ENCODE peak calls at places on chromosomes 16 and 17, in nine cellular contexts. One of them, this sample, is unnamed.

GRCh38 chr16:65895906-65896305 is 470.6 kb upstream of the CDH5 start:
- DNase-seq in AG04450: no peak
- DNase-seq in cardiac muscle cell: no peak
- DNase-seq in fibroblast of pulmonary artery: no peak
- DNase-seq in neural progenitor cell: no peak
- DNase-seq in choroid plexus epithelial cell: no peak
- DNase-seq in HL-60: no peak
- DNase-seq in body of pancreas: no peak
- DNase-seq in psoas muscle: no peak
- DNase-seq in this sample: no peak

GRCh38 chr16:57572978-57573733 is 30.7 kb downstream of the ADGRG5 start:
- DNase-seq in AG04450: no peak
- DNase-seq in cardiac muscle cell: no peak
- DNase-seq in fibroblast of pulmonary artery: no peak
- DNase-seq in neural progenitor cell: no peak
- DNase-seq in choroid plexus epithelial cell: no peak
- DNase-seq in HL-60: no peak
- DNase-seq in body of pancreas: no peak
- DNase-seq in psoas muscle: no peak
- DNase-seq in this sample: no peak

GRCh38 chr16:58498341-58499091 is 1.4 kb upstream of the NDRG4 start:
- DNase-seq in AG04450: no peak
- DNase-seq in cardiac muscle cell: no peak
- DNase-seq in fibroblast of pulmonary artery: no peak
- DNase-seq in neural progenitor cell: no peak
- DNase-seq in choroid plexus epithelial cell: no peak
- DNase-seq in HL-60: no peak
- DNase-seq in body of pancreas: no peak
- DNase-seq in psoas muscle: no peak
- DNase-seq in this sample: no peak

GRCh38 chr17:40366076-40366860 is 1.7 kb upstream of the GJD3 start:
- DNase-seq in AG04450: no peak
- DNase-seq in cardiac muscle cell: no peak
- DNase-seq in fibroblast of pulmonary artery: no peak
- DNase-seq in neural progenitor cell: no peak
- DNase-seq in choroid plexus epithelial cell: no peak
- DNase-seq in HL-60: no peak
- DNase-seq in body of pancreas: no peak
- DNase-seq in psoas muscle: no peak
- DNase-seq in this sample: no peak

GRCh38 chr17:45116434-45117016 is 15.8 kb downstream of the PLCD3 start:
- DNase-seq in AG04450: no peak
- DNase-seq in cardiac muscle cell: no peak
- DNase-seq in fibroblast of pulmonary artery: no peak
- DNase-seq in neural progenitor cell: no peak
- DNase-seq in choroid plexus epithelial cell: no peak
- DNase-seq in HL-60: no peak
- DNase-seq in body of pancreas: no peak
- DNase-seq in psoas muscle: no peak
- DNase-seq in this sample: no peak

GRCh38 chr17:28507567-28508195 is 1.5 kb downstream of the FOXN1 start:
- DNase-seq in AG04450: no peak
- DNase-seq in cardiac muscle cell: no peak
- DNase-seq in fibroblast of pulmonary artery: no peak
- DNase-seq in neural progenitor cell: no peak
- DNase-seq in choroid plexus epithelial cell: no peak
- DNase-seq in HL-60: no peak
- DNase-seq in body of pancreas: no peak
- DNase-seq in psoas muscle: no peak
- DNase-seq in this sample: no peak

GRCh38 chr17:66152756-66153155 is 39.2 kb downstream of the CEP112 start:
- DNase-seq in AG04450: no peak
- DNase-seq in cardiac muscle cell: peak
- DNase-seq in fibroblast of pulmonary artery: peak
- DNase-seq in neural progenitor cell: no peak
- DNase-seq in choroid plexus epithelial cell: peak
- DNase-seq in HL-60: no peak
- DNase-seq in body of pancreas: no peak
- DNase-seq in psoas muscle: no peak
- DNase-seq in this sample: no peak

GRCh38 chr16:70395345-70395901 is 43.5 kb downstream of the ST3GAL2 start:
- DNase-seq in AG04450: no peak
- DNase-seq in cardiac muscle cell: peak
- DNase-seq in fibroblast of pulmonary artery: peak
- DNase-seq in neural progenitor cell: peak
- DNase-seq in choroid plexus epithelial cell: peak
- DNase-seq in HL-60: peak
- DNase-seq in body of pancreas: peak
- DNase-seq in psoas muscle: peak
- DNase-seq in this sample: no peak

GRCh38 chr17:74776044-74776962 is at the start of gene NAT9:
- DNase-seq in AG04450: peak
- DNase-seq in cardiac muscle cell: peak
- DNase-seq in fibroblast of pulmonary artery: peak
- DNase-seq in neural progenitor cell: peak
- DNase-seq in choroid plexus epithelial cell: peak
- DNase-seq in HL-60: peak
- DNase-seq in body of pancreas: peak
- DNase-seq in psoas muscle: peak
- DNase-seq in this sample: no peak

GRCh38 chr16:66248096-66248495 is 118.4 kb upstream of the CDH5 start:
- DNase-seq in AG04450: no peak
- DNase-seq in cardiac muscle cell: peak
- DNase-seq in fibroblast of pulmonary artery: peak
- DNase-seq in neural progenitor cell: no peak
- DNase-seq in choroid plexus epithelial cell: peak
- DNase-seq in HL-60: no peak
- DNase-seq in body of pancreas: peak
- DNase-seq in psoas muscle: peak
- DNase-seq in this sample: no peak

GRCh38 chr16:87834668-87835473 is 34.4 kb downstream of the SLC7A5 start:
- DNase-seq in AG04450: no peak
- DNase-seq in cardiac muscle cell: peak
- DNase-seq in fibroblast of pulmonary artery: peak
- DNase-seq in neural progenitor cell: no peak
- DNase-seq in choroid plexus epithelial cell: peak
- DNase-seq in HL-60: no peak
- DNase-seq in body of pancreas: no peak
- DNase-seq in psoas muscle: no peak
- DNase-seq in this sample: no peak
- H3K4me3 ChIP-seq in AG04450: no peak
- H3K4me3 ChIP-seq in cardiac muscle cell: no peak
- H3K4me3 ChIP-seq in fibroblast of pulmonary artery: no peak
- H3K4me3 ChIP-seq in neural progenitor cell: no peak
- H3K4me3 ChIP-seq in choroid plexus epithelial cell: no peak
- H3K4me3 ChIP-seq in HL-60: no peak
- H3K4me3 ChIP-seq in body of pancreas: no peak
- H3K4me3 ChIP-seq in psoas muscle: no peak
- H3K4me3 ChIP-seq in this sample: no peak

DNA sequence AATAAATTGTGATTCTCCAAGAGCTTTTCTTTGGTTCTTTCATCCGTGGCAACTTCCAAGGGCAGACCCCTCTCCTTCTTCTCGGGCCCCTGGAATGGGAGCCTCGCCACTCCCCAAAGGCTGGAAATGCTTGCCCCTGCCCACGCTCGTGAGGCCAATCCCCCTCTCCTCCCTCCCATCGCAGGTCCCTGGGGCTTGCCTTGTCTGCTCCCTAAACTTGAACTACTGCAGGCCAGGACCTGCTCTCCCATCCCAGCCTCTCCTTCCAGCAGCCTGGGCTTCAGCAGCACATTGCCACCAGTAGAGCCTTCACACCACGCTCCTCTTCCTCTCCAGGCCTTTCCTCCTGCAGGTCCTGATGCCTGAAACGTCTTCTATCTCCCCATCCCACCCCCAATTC is 11.1 kb downstream of the PITPNM3 start:
- DNase-seq in AG04450: no peak
- DNase-seq in cardiac muscle cell: no peak
- DNase-seq in fibroblast of pulmonary artery: no peak
- DNase-seq in neural progenitor cell: no peak
- DNase-seq in choroid plexus epithelial cell: no peak
- DNase-seq in HL-60: no peak
- DNase-seq in body of pancreas: no peak
- DNase-seq in psoas muscle: no peak
- DNase-seq in this sample: no peak
- H3K4me3 ChIP-seq in AG04450: no peak
- H3K4me3 ChIP-seq in cardiac muscle cell: no peak
- H3K4me3 ChIP-seq in fibroblast of pulmonary artery: no peak
- H3K4me3 ChIP-seq in neural progenitor cell: no peak
- H3K4me3 ChIP-seq in choroid plexus epithelial cell: no peak
- H3K4me3 ChIP-seq in HL-60: no peak
- H3K4me3 ChIP-seq in body of pancreas: no peak
- H3K4me3 ChIP-seq in psoas muscle: no peak
- H3K4me3 ChIP-seq in this sample: no peak

DNA sequence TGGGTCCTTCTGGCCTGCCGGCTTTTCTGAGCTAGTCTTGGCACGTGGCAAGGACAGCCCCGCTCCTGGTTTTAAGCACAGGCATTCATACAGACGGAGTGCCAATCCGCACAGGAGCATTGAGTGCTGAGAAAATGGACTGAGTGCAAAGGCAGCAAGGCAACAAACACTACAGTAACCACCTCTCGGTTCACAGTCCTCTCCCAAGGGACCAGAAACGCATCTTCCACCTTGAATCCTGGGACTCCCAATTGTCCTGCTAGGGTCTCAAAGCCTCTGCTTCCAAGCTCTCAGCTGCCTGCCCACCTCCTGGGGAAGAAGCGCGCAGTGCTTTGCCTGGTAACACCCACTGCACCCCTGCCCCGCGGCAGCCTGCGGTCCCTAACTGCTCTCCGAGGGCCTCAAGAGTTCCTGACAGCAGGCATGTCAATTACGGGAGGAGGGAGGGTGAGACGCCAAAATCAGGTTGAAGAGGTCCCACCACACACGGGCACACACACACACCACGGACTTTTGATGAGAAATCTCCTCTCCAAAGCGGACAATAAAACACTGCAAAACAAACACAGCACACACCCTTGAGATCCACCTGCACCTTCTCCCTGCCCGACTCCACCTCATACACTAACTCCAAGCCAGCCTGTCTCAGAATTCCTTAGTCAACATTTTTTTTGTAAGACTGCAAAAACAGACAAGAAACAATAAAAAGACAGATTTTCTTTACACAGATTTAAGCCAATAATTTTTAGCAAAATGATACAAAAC is 15.0 kb downstream of the SLC16A3 start:
- DNase-seq in AG04450: no peak
- DNase-seq in cardiac muscle cell: peak
- DNase-seq in fibroblast of pulmonary artery: no peak
- DNase-seq in neural progenitor cell: no peak
- DNase-seq in choroid plexus epithelial cell: no peak
- DNase-seq in HL-60: no peak
- DNase-seq in body of pancreas: no peak
- DNase-seq in psoas muscle: no peak
- DNase-seq in this sample: no peak
- H3K4me3 ChIP-seq in AG04450: no peak
- H3K4me3 ChIP-seq in cardiac muscle cell: no peak
- H3K4me3 ChIP-seq in fibroblast of pulmonary artery: no peak
- H3K4me3 ChIP-seq in neural progenitor cell: no peak
- H3K4me3 ChIP-seq in choroid plexus epithelial cell: no peak
- H3K4me3 ChIP-seq in HL-60: no peak
- H3K4me3 ChIP-seq in body of pancreas: no peak
- H3K4me3 ChIP-seq in psoas muscle: no peak
- H3K4me3 ChIP-seq in this sample: no peak

DNA sequence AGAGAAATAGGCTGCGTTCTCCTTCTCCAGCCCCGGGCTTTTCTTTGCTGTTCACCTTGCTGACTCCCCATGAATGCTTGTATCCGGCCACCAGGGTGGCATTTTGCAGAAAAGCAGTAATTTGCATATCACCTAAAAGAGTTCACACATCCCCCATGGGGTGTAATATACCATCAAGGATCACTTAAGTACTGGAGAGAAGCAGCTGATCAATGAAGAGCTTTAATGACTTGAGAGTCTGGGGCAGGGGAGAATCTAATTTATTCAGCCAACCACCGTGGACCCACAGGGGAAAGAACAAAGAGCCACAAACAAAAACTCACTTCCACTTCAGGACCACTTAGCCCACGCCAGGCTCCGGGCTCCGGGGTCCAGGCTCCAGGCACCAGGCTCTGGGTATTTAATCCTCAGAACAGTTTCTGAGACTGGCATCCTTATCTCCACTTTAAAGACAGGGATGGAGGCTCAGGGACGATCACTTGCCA is 33.9 kb upstream of the SEC14L1 start:
- DNase-seq in AG04450: no peak
- DNase-seq in cardiac muscle cell: no peak
- DNase-seq in fibroblast of pulmonary artery: no peak
- DNase-seq in neural progenitor cell: peak
- DNase-seq in choroid plexus epithelial cell: no peak
- DNase-seq in HL-60: no peak
- DNase-seq in body of pancreas: no peak
- DNase-seq in psoas muscle: no peak
- DNase-seq in this sample: no peak
- H3K4me3 ChIP-seq in AG04450: no peak
- H3K4me3 ChIP-seq in cardiac muscle cell: no peak
- H3K4me3 ChIP-seq in fibroblast of pulmonary artery: no peak
- H3K4me3 ChIP-seq in neural progenitor cell: no peak
- H3K4me3 ChIP-seq in choroid plexus epithelial cell: no peak
- H3K4me3 ChIP-seq in HL-60: no peak
- H3K4me3 ChIP-seq in body of pancreas: no peak
- H3K4me3 ChIP-seq in psoas muscle: no peak
- H3K4me3 ChIP-seq in this sample: no peak

DNA sequence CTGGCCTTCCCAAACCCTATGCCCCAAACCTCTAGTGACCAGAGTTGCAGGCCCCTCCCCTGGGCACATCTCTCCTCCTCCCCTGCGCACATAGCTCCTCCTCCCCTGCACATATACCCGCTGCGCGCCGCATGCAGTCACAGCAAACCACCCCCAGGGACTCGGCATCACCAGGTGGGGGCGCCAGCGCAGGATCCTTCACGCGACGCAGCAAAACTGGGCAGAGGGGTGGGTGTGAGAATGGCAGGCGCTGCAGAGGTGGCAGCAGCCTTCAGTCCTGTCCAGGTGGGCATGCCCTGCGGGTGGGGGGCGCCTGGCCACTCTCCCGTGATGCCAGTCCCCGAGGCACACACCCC is 5.6 kb downstream of the CORO6 start:
- DNase-seq in AG04450: no peak
- DNase-seq in cardiac muscle cell: peak
- DNase-seq in fibroblast of pulmonary artery: peak
- DNase-seq in neural progenitor cell: peak
- DNase-seq in choroid plexus epithelial cell: peak
- DNase-seq in HL-60: peak
- DNase-seq in body of pancreas: peak
- DNase-seq in psoas muscle: peak
- DNase-seq in this sample: no peak
- H3K4me3 ChIP-seq in AG04450: no peak
- H3K4me3 ChIP-seq in cardiac muscle cell: no peak
- H3K4me3 ChIP-seq in fibroblast of pulmonary artery: no peak
- H3K4me3 ChIP-seq in neural progenitor cell: peak
- H3K4me3 ChIP-seq in choroid plexus epithelial cell: peak
- H3K4me3 ChIP-seq in HL-60: no peak
- H3K4me3 ChIP-seq in body of pancreas: no peak
- H3K4me3 ChIP-seq in psoas muscle: peak
- H3K4me3 ChIP-seq in this sample: peak

DNA sequence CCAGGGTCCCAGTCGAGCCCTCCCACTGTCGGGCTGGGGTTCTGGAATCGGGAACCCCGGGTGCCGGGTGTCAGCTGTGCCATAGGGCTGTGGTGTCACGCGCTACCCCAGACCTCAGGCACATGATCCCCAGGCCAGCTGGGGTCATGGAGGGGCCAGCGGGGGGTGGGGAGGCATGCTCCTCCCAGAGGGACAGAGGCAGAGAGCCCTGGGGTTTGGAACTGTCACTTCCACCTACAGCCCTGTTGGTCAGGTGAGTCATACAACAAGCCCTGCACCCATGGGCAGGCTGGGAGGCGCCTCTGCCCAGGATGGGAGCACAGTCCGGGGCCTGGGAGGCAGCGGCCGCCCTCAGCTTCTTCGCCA is 63.0 kb downstream of the BAIAP2 start:
- DNase-seq in AG04450: no peak
- DNase-seq in cardiac muscle cell: no peak
- DNase-seq in fibroblast of pulmonary artery: no peak
- DNase-seq in neural progenitor cell: no peak
- DNase-seq in choroid plexus epithelial cell: peak
- DNase-seq in HL-60: peak
- DNase-seq in body of pancreas: peak
- DNase-seq in psoas muscle: peak
- DNase-seq in this sample: no peak
- H3K4me3 ChIP-seq in AG04450: peak
- H3K4me3 ChIP-seq in cardiac muscle cell: no peak
- H3K4me3 ChIP-seq in fibroblast of pulmonary artery: peak
- H3K4me3 ChIP-seq in neural progenitor cell: no peak
- H3K4me3 ChIP-seq in choroid plexus epithelial cell: no peak
- H3K4me3 ChIP-seq in HL-60: no peak
- H3K4me3 ChIP-seq in body of pancreas: no peak
- H3K4me3 ChIP-seq in psoas muscle: peak
- H3K4me3 ChIP-seq in this sample: no peak